ENCODE peak calls at places on chromosomes 11 and 22, in five cellular contexts. One of them, this sample, is unnamed.

GRCh38 chr11:99505831-99506230 is 485.1 kb downstream of the CNTN5 start:
- DNase-seq in neural progenitor cell: no peak
- DNase-seq in mammary epithelial cell: no peak
- DNase-seq in SK-N-SH: no peak
- DNase-seq in IMR-90: no peak
- DNase-seq in this sample: no peak

GRCh38 chr11:61092908-61093763 is 9.2 kb upstream of the CD5 start:
- DNase-seq in neural progenitor cell: no peak
- DNase-seq in SK-N-SH: no peak
- DNase-seq in IMR-90: no peak
- DNase-seq in mammary epithelial cell: no peak
- DNase-seq in this sample: no peak

GRCh38 chr11:73072935-73073481 is 69.1 kb downstream of the FCHSD2 start:
- DNase-seq in neural progenitor cell: no peak
- DNase-seq in mammary epithelial cell: peak; percentile 17
- DNase-seq in SK-N-SH: no peak
- DNase-seq in IMR-90: peak; percentile 12
- DNase-seq in this sample: no peak

GRCh38 chr22:44658371-44658953 is 43.5 kb upstream of the PRR5 start:
- DNase-seq in mammary epithelial cell: no peak
- DNase-seq in IMR-90: peak; percentile 62
- DNase-seq in SK-N-SH: peak; percentile 28
- DNase-seq in neural progenitor cell: peak; percentile 59
- DNase-seq in this sample: no peak

GRCh38 chr11:83727251-83727650 is 441.1 kb upstream of the CCDC90B start:
- DNase-seq in IMR-90: no peak
- DNase-seq in SK-N-SH: no peak
- DNase-seq in mammary epithelial cell: no peak
- DNase-seq in neural progenitor cell: no peak
- DNase-seq in this sample: no peak

GRCh38 chr22:48138855-48139254 is 1376.4 kb downstream of the TBC1D22A start:
- DNase-seq in mammary epithelial cell: no peak
- DNase-seq in neural progenitor cell: no peak
- DNase-seq in SK-N-SH: no peak
- DNase-seq in IMR-90: no peak
- DNase-seq in this sample: no peak

GRCh38 chr22:42959472-42960145 is 55.3 kb downstream of the PACSIN2 start:
- DNase-seq in IMR-90: peak; percentile 88
- DNase-seq in neural progenitor cell: no peak
- DNase-seq in SK-N-SH: peak; percentile 64
- DNase-seq in mammary epithelial cell: peak; percentile 83
- DNase-seq in this sample: no peak

GRCh38 chr11:31479073-31479472 is 30.3 kb downstream of the IMMP1L start:
- DNase-seq in neural progenitor cell: no peak
- DNase-seq in SK-N-SH: no peak
- DNase-seq in mammary epithelial cell: no peak
- DNase-seq in IMR-90: no peak
- DNase-seq in this sample: no peak

GRCh38 chr11:95517453-95517852 is 272.1 kb downstream of the FAM76B start:
- DNase-seq in neural progenitor cell: no peak
- DNase-seq in mammary epithelial cell: no peak
- DNase-seq in IMR-90: no peak
- DNase-seq in SK-N-SH: no peak
- DNase-seq in this sample: no peak

GRCh38 chr11:112881461-112881860 is 79.8 kb upstream of the NCAM1 start:
- DNase-seq in neural progenitor cell: peak; percentile 79
- DNase-seq in mammary epithelial cell: peak; percentile 66
- DNase-seq in IMR-90: no peak
- DNase-seq in SK-N-SH: peak; percentile 95
- DNase-seq in this sample: no peak

GRCh38 chr22:47794851-47795250 is 1032.4 kb downstream of the TBC1D22A start:
- DNase-seq in IMR-90: no peak
- DNase-seq in mammary epithelial cell: no peak
- DNase-seq in SK-N-SH: no peak
- DNase-seq in neural progenitor cell: no peak
- DNase-seq in this sample: no peak

GRCh38 chr11:78380615-78381029 is 37.0 kb downstream of the GAB2 start:
- DNase-seq in SK-N-SH: no peak
- DNase-seq in IMR-90: peak; percentile 90
- DNase-seq in mammary epithelial cell: no peak
- DNase-seq in neural progenitor cell: peak; percentile 51
- DNase-seq in this sample: no peak

GRCh38 chr11:94774345-94774744 is 6.2 kb downstream of the AMOTL1 start:
- DNase-seq in IMR-90: peak; percentile 48
- DNase-seq in mammary epithelial cell: no peak
- DNase-seq in neural progenitor cell: no peak
- DNase-seq in SK-N-SH: no peak
- DNase-seq in this sample: no peak

GRCh38 chr11:110148775-110149744 is 55.9 kb downstream of the ZC3H12C start:
- DNase-seq in SK-N-SH: no peak
- DNase-seq in IMR-90: peak; percentile 92
- DNase-seq in neural progenitor cell: no peak
- DNase-seq in mammary epithelial cell: peak; percentile 73
- DNase-seq in this sample: peak; percentile 28

GRCh38 chr11:78801161-78801884 is 226.7 kb upstream of the NARS2 start:
- DNase-seq in SK-N-SH: no peak
- DNase-seq in neural progenitor cell: no peak
- DNase-seq in mammary epithelial cell: peak; percentile 50
- DNase-seq in IMR-90: peak; percentile 98
- DNase-seq in this sample: peak; percentile 45

GRCh38 chr11:12761029-12761428 is 86.8 kb downstream of the TEAD1 start:
- DNase-seq in neural progenitor cell: no peak
- DNase-seq in IMR-90: peak; percentile 58
- DNase-seq in SK-N-SH: no peak
- DNase-seq in mammary epithelial cell: peak; percentile 37
- DNase-seq in this sample: no peak
- TF ChIP-seq CTCF in neural progenitor cell: no peak
- TF ChIP-seq CTCF in IMR-90: peak; percentile 50
- TF ChIP-seq CTCF in SK-N-SH: peak; percentile 60
- TF ChIP-seq CTCF in mammary epithelial cell: peak; percentile 55
- TF ChIP-seq CTCF in this sample: peak; percentile 30

DNA sequence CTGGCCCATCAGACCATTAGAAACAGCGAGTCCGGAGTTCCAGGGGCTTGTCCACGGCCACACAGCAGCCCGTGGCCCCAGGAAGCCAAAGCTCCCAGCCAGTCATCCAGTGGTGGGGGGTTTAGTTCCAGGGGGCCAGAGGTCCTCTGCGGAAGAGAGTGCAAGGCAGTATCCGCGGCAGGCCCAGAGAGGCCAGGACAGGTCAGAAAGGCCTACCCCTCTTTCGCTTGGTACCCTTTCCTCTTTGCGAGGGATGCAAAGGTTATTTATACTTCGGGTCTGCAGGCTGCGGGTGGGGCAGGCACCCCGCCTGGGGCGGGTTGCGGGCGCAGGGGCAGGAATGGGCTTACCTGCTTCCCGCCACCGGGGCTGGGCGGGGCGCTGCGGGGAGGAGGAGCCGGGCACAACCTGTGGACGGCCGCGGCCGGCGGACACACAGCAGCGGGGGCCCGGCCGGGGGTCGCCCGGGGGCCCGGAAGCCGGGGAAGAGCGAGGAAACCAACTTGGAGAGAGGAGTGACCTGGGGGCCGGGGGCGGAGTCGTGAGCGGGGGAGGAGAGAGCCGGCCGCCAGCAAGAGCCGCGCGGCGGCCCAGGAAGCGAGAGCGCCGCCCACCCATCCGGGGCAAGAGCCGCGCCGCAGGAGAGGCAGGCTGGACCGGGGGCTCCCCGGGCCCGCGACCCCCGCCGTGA is at the start of gene SH3BP1:
- DNase-seq in neural progenitor cell: peak; percentile 80
- DNase-seq in IMR-90: no peak
- DNase-seq in SK-N-SH: peak; percentile 89
- DNase-seq in mammary epithelial cell: peak; percentile 32
- DNase-seq in this sample: no peak
- H3K9ac ChIP-seq in neural progenitor cell: peak within 1 kb of the TSS; percentile 18
- H3K9ac ChIP-seq in IMR-90: peak within 1 kb of the TSS; percentile 87
- H3K9ac ChIP-seq in SK-N-SH: peak within 1 kb of the TSS; percentile 73
- H3K9ac ChIP-seq in mammary epithelial cell: peak within 1 kb of the TSS; percentile 49
- H3K9ac ChIP-seq in this sample: peak within 1 kb of the TSS; percentile 63

GRCh38 chr11:132028380-132029240 is 658.2 kb downstream of the NTM start:
- DNase-seq in mammary epithelial cell: no peak
- DNase-seq in IMR-90: peak; percentile 73
- DNase-seq in neural progenitor cell: peak; percentile 36
- DNase-seq in SK-N-SH: peak; percentile 46
- DNase-seq in this sample: peak; percentile 25
- TF ChIP-seq CTCF in mammary epithelial cell: peak; percentile 62
- TF ChIP-seq CTCF in IMR-90: peak; percentile 61
- TF ChIP-seq CTCF in neural progenitor cell: peak; percentile 66
- TF ChIP-seq CTCF in SK-N-SH: peak; percentile 68
- TF ChIP-seq CTCF in this sample: peak; percentile 65

DNA sequence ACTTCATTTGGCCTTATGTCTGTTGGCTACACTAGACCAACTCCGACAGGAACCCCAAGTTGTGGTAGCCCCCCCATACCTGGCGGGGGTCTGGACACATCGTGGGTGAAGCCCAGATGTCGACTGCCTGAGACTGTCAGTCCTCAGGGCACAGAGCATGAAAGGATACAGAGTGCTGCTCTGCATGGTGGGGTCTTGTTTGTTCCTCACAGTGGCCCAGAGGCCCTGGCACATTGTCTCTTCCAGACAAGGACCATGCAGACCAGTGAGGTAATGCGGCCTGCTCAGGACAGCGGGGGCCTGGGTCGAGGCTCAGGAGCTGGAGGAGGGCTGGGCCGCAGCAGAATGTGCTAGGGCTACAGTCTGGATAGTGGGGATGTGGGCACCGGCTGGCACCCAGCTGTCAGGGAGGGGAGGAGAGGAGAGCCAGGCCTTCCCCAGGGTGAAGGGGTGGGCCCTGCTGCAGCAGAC is 14.6 kb downstream of the CAPN5 start:
- DNase-seq in neural progenitor cell: no peak
- DNase-seq in SK-N-SH: peak; percentile 57
- DNase-seq in mammary epithelial cell: no peak
- DNase-seq in IMR-90: no peak
- DNase-seq in this sample: no peak
- H3K9ac ChIP-seq in neural progenitor cell: no peak overlapping the region
- H3K9ac ChIP-seq in SK-N-SH: no peak overlapping the region
- H3K9ac ChIP-seq in mammary epithelial cell: no peak overlapping the region
- H3K9ac ChIP-seq in IMR-90: no peak overlapping the region
- H3K9ac ChIP-seq in this sample: no peak overlapping the region

This sample was measured in keratinocyte.